ENCODE peak calls at places on chromosomes 7 and 10, in four cellular contexts. C is PC-3, L is tibial nerve, V is Caki2. J is an unnamed sample.

GRCh38 chr7:106367018-106367420 is 82.2 kb upstream of the NAMPT start:
- DNase-seq in V (no peak), C (peak), L (no peak), J (no peak)

GRCh38 chr10:98587156-98587555 is 140.4 kb upstream of the HPS1 start:
- DNase-seq in V (no peak), C (no peak), L (no peak), J (no peak)

GRCh38 chr10:101720606-101721230 is 25.7 kb upstream of the FBXW4 start:
- DNase-seq in C (no peak), V (no peak), L (no peak), J (no peak)

GRCh38 chr10:15877836-15878576 is 17.7 kb upstream of the MINDY3 start:
- DNase-seq in C (peak), L (no peak), V (no peak), J (no peak)

GRCh38 chr10:77398986-77399755 is 238.4 kb downstream of the KCNMA1 start:
- DNase-seq in V (no peak), C (no peak), L (no peak), J (no peak)

GRCh38 chr7:6392712-6393666 is 54.8 kb downstream of the DAGLB start:
- DNase-seq in V (peak), C (peak), L (peak), J (peak)

GRCh38 chr10:73110345-73110849 is at the start of gene NUDT13:
- DNase-seq in C (peak), L (peak), V (peak), J (peak)

GRCh38 chr7:44318296-44318695 is 7.1 kb downstream of the CAMK2B start:
- DNase-seq in C (no peak), V (no peak), L (no peak), J (no peak)

GRCh38 chr10:13961096-13961495 is 369.6 kb downstream of the FRMD4A start:
- DNase-seq in V (peak), L (no peak), C (no peak), J (no peak)

GRCh38 chr7:20158684-20159083 is 58.5 kb downstream of the MACC1 start:
- DNase-seq in L (no peak), C (no peak), V (no peak), J (no peak)

J was measured in testis.